ENCODE peak calls at places on chromosomes 6 and 20, in four cellular contexts. One of them, this sample, is unnamed. For H3K9me3, the result is how much of the 10 kb centered on the place peaks cover.

GRCh38 chr20:62294516-62294915 is 8.3 kb upstream of the ADRM1 start:
- DNase-seq in IMR-90: no peak
- DNase-seq in CD8-positive, alpha-beta T cell: no peak
- DNase-seq in neuronal stem cell: no peak
- DNase-seq in this sample: no peak

GRCh38 chr6:112626468-112627082 is 279.4 kb downstream of the RFPL4B start:
- DNase-seq in IMR-90: peak
- DNase-seq in neuronal stem cell: no peak
- DNase-seq in CD8-positive, alpha-beta T cell: no peak
- DNase-seq in this sample: no peak

GRCh38 chr20:20712004-20712473 is 405 bp downstream of the RALGAPA2 start:
- DNase-seq in IMR-90: no peak
- DNase-seq in neuronal stem cell: no peak
- DNase-seq in CD8-positive, alpha-beta T cell: no peak
- DNase-seq in this sample: peak

GRCh38 chr6:44036699-44037101 is 90.6 kb downstream of the MRPL14 start:
- DNase-seq in CD8-positive, alpha-beta T cell: no peak
- DNase-seq in neuronal stem cell: no peak
- DNase-seq in IMR-90: no peak
- DNase-seq in this sample: no peak

GRCh38 chr6:39051399-39052122 is 3.0 kb downstream of the GLP1R start:
- DNase-seq in CD8-positive, alpha-beta T cell: no peak
- DNase-seq in neuronal stem cell: no peak
- DNase-seq in IMR-90: no peak
- DNase-seq in this sample: no peak

GRCh38 chr6:125114248-125114858 is 39.2 kb upstream of the TPD52L1 start:
- DNase-seq in CD8-positive, alpha-beta T cell: no peak
- DNase-seq in neuronal stem cell: no peak
- DNase-seq in IMR-90: peak
- DNase-seq in this sample: peak

GRCh38 chr6:43274916-43275597 is 23.0 kb upstream of the SLC22A7 start:
- DNase-seq in IMR-90: no peak
- DNase-seq in CD8-positive, alpha-beta T cell: peak
- DNase-seq in neuronal stem cell: no peak
- DNase-seq in this sample: no peak

GRCh38 chr6:169341065-169341464 is 87.4 kb upstream of the THBS2 start:
- DNase-seq in neuronal stem cell: no peak
- DNase-seq in IMR-90: no peak
- DNase-seq in CD8-positive, alpha-beta T cell: no peak
- DNase-seq in this sample: no peak

GRCh38 chr6:72382602-72383529 is 239.0 kb upstream of the KCNQ5 start:
- DNase-seq in IMR-90: no peak
- DNase-seq in CD8-positive, alpha-beta T cell: no peak
- DNase-seq in neuronal stem cell: no peak
- DNase-seq in this sample: no peak

GRCh38 chr6:167303660-167304625 is 12.8 kb downstream of the UNC93A start:
- DNase-seq in CD8-positive, alpha-beta T cell: no peak
- DNase-seq in neuronal stem cell: no peak
- DNase-seq in IMR-90: no peak
- DNase-seq in this sample: no peak

GRCh38 chr6:167300902-167301425 is 9.8 kb downstream of the UNC93A start:
- DNase-seq in neuronal stem cell: no peak
- DNase-seq in IMR-90: no peak
- DNase-seq in CD8-positive, alpha-beta T cell: no peak
- DNase-seq in this sample: no peak

GRCh38 chr6:167299641-167300308 is 8.7 kb downstream of the UNC93A start:
- DNase-seq in IMR-90: no peak
- DNase-seq in CD8-positive, alpha-beta T cell: no peak
- DNase-seq in neuronal stem cell: no peak
- DNase-seq in this sample: no peak

GRCh38 chr6:167302796-167303195 is 11.7 kb downstream of the UNC93A start:
- DNase-seq in CD8-positive, alpha-beta T cell: no peak
- DNase-seq in IMR-90: no peak
- DNase-seq in neuronal stem cell: no peak
- DNase-seq in this sample: no peak

DNA sequence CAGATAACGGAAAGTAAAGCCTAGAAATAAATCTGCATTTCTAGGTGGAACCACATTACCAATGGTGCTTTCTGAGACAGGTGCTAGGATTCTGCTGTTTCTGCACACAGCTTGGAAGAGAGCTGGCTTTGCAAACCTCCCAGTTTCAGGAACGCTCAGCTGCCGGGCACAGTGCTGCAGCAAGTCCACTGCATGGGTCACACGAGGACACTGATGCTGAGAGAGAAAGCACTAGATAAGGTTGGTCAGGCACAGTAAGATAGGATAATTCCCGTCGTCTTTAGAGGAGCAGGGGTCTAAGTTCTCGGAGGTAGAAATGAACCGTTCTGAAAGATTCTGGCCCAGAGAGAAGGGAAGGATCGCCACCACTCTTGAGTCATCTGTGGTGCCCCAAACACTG is 11.0 kb downstream of the UNC93A start:
- DNase-seq in neuronal stem cell: no peak
- DNase-seq in IMR-90: no peak
- DNase-seq in CD8-positive, alpha-beta T cell: no peak
- DNase-seq in this sample: no peak
- H3K9me3 ChIP-seq in neuronal stem cell: under half
- H3K9me3 ChIP-seq in IMR-90: half or more
- H3K9me3 ChIP-seq in CD8-positive, alpha-beta T cell: under half
- H3K9me3 ChIP-seq in this sample: under half

DNA sequence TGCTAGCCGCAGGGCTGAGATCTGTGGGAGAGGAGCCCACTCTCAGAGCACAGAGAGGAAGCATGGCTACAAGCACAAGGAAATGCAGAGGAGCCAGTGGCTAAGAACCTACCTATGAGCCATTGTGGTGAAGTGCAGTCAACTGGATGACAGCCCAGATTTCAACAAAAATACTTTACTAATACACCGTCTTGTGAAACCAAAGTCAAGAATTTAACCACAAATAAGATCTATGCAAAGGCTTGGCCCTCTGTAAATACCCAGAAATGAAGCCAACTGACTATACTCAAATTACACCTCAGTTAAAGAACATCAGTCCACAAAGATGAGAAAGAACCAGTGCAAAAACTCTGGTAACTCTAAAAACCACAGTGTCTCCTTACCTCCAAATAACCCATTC is 40.1 kb upstream of the PTCHD4 start:
- DNase-seq in neuronal stem cell: no peak
- DNase-seq in CD8-positive, alpha-beta T cell: no peak
- DNase-seq in IMR-90: no peak
- DNase-seq in this sample: no peak
- H3K4me3 ChIP-seq in neuronal stem cell: no peak
- H3K4me3 ChIP-seq in CD8-positive, alpha-beta T cell: no peak
- H3K4me3 ChIP-seq in IMR-90: no peak
- H3K4me3 ChIP-seq in this sample: no peak

DNA sequence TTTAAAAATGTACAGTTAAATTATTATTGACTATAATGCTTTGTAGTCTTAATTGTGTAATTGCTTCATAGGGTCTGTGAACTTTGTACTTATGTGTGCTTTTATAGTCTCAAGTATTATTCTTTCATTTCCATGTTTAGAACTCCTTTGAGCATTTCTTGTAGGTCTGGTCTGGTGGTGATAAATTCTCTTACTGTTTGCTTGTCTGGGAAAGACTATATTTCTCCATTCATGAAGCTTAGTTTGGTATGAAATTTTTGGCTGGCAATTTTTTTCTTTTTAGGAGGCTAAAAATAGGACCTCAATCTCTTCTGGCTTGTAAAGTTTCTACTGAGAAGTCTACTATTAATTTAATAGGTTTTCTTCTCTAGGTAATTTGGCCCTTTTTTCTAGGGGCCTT is 67.4 kb downstream of the CCDC170 start:
- DNase-seq in neuronal stem cell: no peak
- DNase-seq in IMR-90: no peak
- DNase-seq in CD8-positive, alpha-beta T cell: no peak
- DNase-seq in this sample: no peak
- H3K9me3 ChIP-seq in neuronal stem cell: under half
- H3K9me3 ChIP-seq in IMR-90: under half
- H3K9me3 ChIP-seq in CD8-positive, alpha-beta T cell: under half
- H3K9me3 ChIP-seq in this sample: under half

DNA sequence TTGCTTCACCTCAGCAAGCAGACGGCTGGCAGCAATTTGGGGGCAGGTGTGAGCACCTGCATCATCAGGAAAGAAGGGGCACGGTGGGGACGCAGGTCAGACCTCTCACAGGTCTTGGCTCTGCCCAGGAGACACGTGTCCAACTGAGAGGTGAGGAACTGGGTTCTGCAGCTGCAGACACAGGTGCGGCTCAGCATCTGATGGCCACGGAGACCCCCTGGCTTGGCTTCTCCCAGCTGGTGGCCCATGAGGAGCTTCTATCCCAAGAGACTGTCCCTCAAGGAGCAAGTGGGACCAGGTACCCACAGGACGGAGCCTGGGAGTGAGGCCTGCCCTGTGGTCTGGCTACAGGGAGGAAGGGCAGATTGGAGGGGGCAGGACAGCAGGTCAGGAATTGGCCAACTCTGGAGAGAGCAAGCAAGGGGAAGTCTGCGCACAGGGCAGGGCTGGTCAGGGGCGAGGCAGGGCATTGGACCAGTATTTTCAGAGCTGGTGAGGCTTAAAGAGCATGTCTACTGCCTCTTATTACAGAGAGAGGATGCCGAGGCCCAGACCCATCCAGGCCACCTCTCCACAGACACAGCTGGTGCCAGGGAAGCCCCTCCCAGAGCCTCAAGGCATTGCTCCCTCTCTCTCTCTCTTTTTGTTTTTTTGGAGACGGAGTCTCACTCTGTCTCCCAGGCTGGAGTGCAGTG is 4.2 kb downstream of the STMN3 start:
- DNase-seq in IMR-90: no peak
- DNase-seq in CD8-positive, alpha-beta T cell: no peak
- DNase-seq in neuronal stem cell: no peak
- DNase-seq in this sample: no peak
- H3K4me3 ChIP-seq in IMR-90: no peak
- H3K4me3 ChIP-seq in CD8-positive, alpha-beta T cell: no peak
- H3K4me3 ChIP-seq in neuronal stem cell: peak
- H3K4me3 ChIP-seq in this sample: no peak

GRCh38 chr20:55793986-55794385 is 211.3 kb downstream of the CBLN4 start:
- DNase-seq in IMR-90: no peak
- DNase-seq in neuronal stem cell: no peak
- DNase-seq in CD8-positive, alpha-beta T cell: no peak
- DNase-seq in this sample: no peak
- H3K9me3 ChIP-seq in IMR-90: under half
- H3K9me3 ChIP-seq in neuronal stem cell: under half
- H3K9me3 ChIP-seq in CD8-positive, alpha-beta T cell: under half
- H3K9me3 ChIP-seq in this sample: under half